ENCODE peak calls at places on chromosomes 12 and 14, in six cellular contexts. W is natural killer cell; E is stimulated activated memory B cell treated with anti-CD40 and anti-IgM and Interleukin-4, amounts not matched to agents 10 μg/mL and 1 μg/mL and 100 μg/mL, for 72 hours; C is Right ventricle myocardium superior; U is IMR-90; O is aorta. Y is an unnamed sample.

GRCh38 chr12:79689477-79690155 is 1.1 kb downstream of the PAWR start:
- ATAC-seq in O (peak; percentile 43), C (peak; percentile 24), W (peak; percentile 33), U (peak; percentile 5), E (peak; percentile 54), Y (peak; percentile 27)

GRCh38 chr12:65937181-65937641 is 112.9 kb downstream of the HMGA2 start:
- ATAC-seq in U (peak; percentile 4), C (no peak), O (no peak), E (no peak), W (no peak), Y (no peak)

GRCh38 chr14:64830961-64831360 is 48.7 kb downstream of the SPTB start:
- ATAC-seq in O (no peak), U (no peak), E (no peak), W (peak; percentile 57), C (no peak), Y (no peak)

GRCh38 chr14:102095231-102095870 is 8.5 kb upstream of the HSP90AA1 start:
- ATAC-seq in U (peak; percentile 31), C (no peak), W (no peak), E (peak; percentile 57), O (no peak), Y (peak; percentile 67)

GRCh38 chr12:111174283-111175108 is 194.4 kb downstream of the PHETA1 start:
- ATAC-seq in O (no peak), E (no peak), U (no peak), W (no peak), C (peak; percentile 48), Y (no peak)

GRCh38 chr14:100554082-100554677 is 33.0 kb downstream of the BEGAIN start:
- ATAC-seq in W (peak; percentile 22), E (no peak), C (peak; percentile 62), U (no peak), O (no peak), Y (no peak)

GRCh38 chr12:118650586-118650960 is 274.2 kb downstream of the SUDS3 start:
- ATAC-seq in C (no peak), U (no peak), W (no peak), O (no peak), E (no peak), Y (no peak)

GRCh38 chr12:50634379-50634778 is 129.5 kb upstream of the ATF1 start:
- ATAC-seq in W (no peak), U (no peak), C (peak; percentile 42), E (no peak), O (no peak), Y (no peak)

GRCh38 chr12:1606021-1606622 is 11.7 kb upstream of the FBXL14 start:
- ATAC-seq in C (peak; percentile 83), W (no peak), E (peak; percentile 84), O (peak; percentile 82), U (peak; percentile 47), Y (peak; percentile 85)

GRCh38 chr12:92779902-92780301 is 77.1 kb downstream of the PLEKHG7 start:
- ATAC-seq in W (no peak), E (no peak), O (no peak), U (no peak), C (no peak), Y (no peak)

GRCh38 chr12:40225984-40226602 is 1.3 kb downstream of the LRRK2 start:
- ATAC-seq in C (no peak), E (peak; percentile 75), W (no peak), O (no peak), U (no peak), Y (no peak)

GRCh38 chr14:88164906-88165534 is 158.0 kb downstream of the KCNK10 start:
- ATAC-seq in O (no peak), W (peak; percentile 39), U (no peak), E (no peak), C (no peak), Y (peak; percentile 71)